ENCODE peak calls at places on chromosomes 11 and 22, in four cellular contexts. R is body of pancreas, N is PC-3, C is SJSA1. J is an unnamed sample.

GRCh38 chr11:58866788-58867187 is 22.3 kb upstream of the GLYATL2 start:
- DNase-seq in C (no peak), N (no peak), R (no peak), J (no peak)

GRCh38 chr11:34964610-34965331 is 48.4 kb downstream of the PDHX start:
- DNase-seq in N (no peak), C (no peak), R (no peak), J (no peak)

GRCh38 chr22:35596821-35597220 is 20.3 kb downstream of the MB start:
- DNase-seq in C (no peak), R (peak; percentile 89), N (no peak), J (no peak)

GRCh38 chr11:128235958-128236357 is 351.4 kb downstream of the ETS1 start:
- DNase-seq in N (no peak), C (no peak), R (peak; percentile 33), J (no peak)

GRCh38 chr11:6440906-6441358 is at the start of gene HPX:
- DNase-seq in R (no peak), C (no peak), N (no peak), J (no peak)

GRCh38 chr11:6259638-6260019 is at the start of gene CCKBR:
- DNase-seq in R (peak; percentile 74), C (no peak), N (no peak), J (no peak)

GRCh38 chr11:119237515-119237914 is 31.4 kb downstream of the CBL start:
- DNase-seq in R (no peak), C (no peak), N (no peak), J (no peak)

GRCh38 chr11:801097-801780 is 3.2 kb upstream of the SLC25A22 start:
- DNase-seq in N (no peak), C (no peak), R (no peak), J (no peak)

GRCh38 chr11:74208507-74208906 is 37.4 kb downstream of the PPME1 start:
- DNase-seq in R (no peak), N (no peak), C (no peak), J (no peak)

GRCh38 chr22:30855266-30855665 is 113.3 kb downstream of the MORC2 start:
- DNase-seq in R (no peak), N (no peak), C (no peak), J (no peak)

GRCh38 chr11:85825590-85825989 is 14.6 kb upstream of the SYTL2 start:
- DNase-seq in C (no peak), R (no peak), N (no peak), J (no peak)

GRCh38 chr22:45551310-45552016 is 48.8 kb downstream of the FBLN1 start:
- DNase-seq in C (no peak), N (no peak), R (peak; percentile 25), J (no peak)

GRCh38 chr22:30485362-30485988 is 13.7 kb upstream of the SEC14L3 start:
- DNase-seq in C (peak; percentile 57), R (peak; percentile 68), N (peak; percentile 59), J (no peak)

GRCh38 chr22:37135023-37135422 is 14.7 kb downstream of the IL2RB start:
- DNase-seq in N (no peak), C (no peak), R (no peak), J (no peak)

GRCh38 chr11:99739464-99740089 is 718.8 kb downstream of the CNTN5 start:
- DNase-seq in C (peak; percentile 2), N (peak; percentile 76), R (no peak), J (no peak)

GRCh38 chr22:35431483-35432205 is 31.7 kb downstream of the MCM5 start:
- DNase-seq in R (no peak), N (no peak), C (no peak), J (no peak)

GRCh38 chr11:64874308-64874707 is 4.1 kb downstream of the EHD1 start:
- DNase-seq in N (no peak), R (no peak), C (no peak), J (no peak)
- H3K4me1 ChIP-seq in N (peaks cover 60% of the 10 kb centered on the region), R (peaks cover 42% of the 10 kb centered on the region), C (peaks cover 55% of the 10 kb centered on the region), J (peaks cover 86% of the 10 kb centered on the region)

GRCh38 chr22:38291201-38291777 is 18.5 kb upstream of the TMEM184B start:
- DNase-seq in C (no peak), R (no peak), N (no peak), J (no peak)

GRCh38 chr22:38292694-38293093 is 19.9 kb upstream of the TMEM184B start:
- DNase-seq in C (no peak), N (no peak), R (no peak), J (no peak)

GRCh38 chr22:38286915-38287669 is 14.3 kb upstream of the TMEM184B start:
- DNase-seq in N (no peak), C (no peak), R (no peak), J (no peak)

GRCh38 chr22:38290347-38290746 is 17.5 kb upstream of the TMEM184B start:
- DNase-seq in N (no peak), R (no peak), C (no peak), J (no peak)

DNA sequence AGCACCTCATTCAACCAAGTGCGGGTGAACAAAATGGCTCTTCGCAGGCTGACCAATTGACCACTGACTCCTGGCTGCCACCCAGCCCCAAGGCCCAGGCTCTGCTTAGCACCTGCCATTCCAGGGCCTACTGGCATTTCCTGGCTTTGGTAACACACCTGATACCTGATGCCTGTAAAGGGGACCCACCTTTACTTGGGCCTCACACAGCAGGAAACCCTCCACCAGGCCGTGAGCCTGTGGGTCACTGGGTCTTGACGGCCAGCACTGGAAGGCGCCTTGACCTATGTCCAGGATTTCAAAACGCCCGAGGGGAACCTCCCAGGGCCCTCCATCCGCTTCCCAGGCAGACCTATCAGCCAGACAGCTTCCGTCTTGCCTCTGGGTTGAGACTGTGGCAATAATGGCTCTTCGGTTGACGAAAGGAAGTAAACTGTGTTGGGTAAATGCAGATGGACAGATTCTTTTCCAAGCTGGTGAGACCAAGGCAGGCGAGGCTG is 16.8 kb upstream of the TMEM184B start:
- DNase-seq in C (no peak), R (no peak), N (no peak), J (no peak)
- H3K36me3 ChIP-seq in C (peaks cover 64% of the 10 kb centered on the region), R (peaks cover 13% of the 10 kb centered on the region), N (peaks cover 8% of the 10 kb centered on the region), J (peaks cover 22% of the 10 kb centered on the region)

DNA sequence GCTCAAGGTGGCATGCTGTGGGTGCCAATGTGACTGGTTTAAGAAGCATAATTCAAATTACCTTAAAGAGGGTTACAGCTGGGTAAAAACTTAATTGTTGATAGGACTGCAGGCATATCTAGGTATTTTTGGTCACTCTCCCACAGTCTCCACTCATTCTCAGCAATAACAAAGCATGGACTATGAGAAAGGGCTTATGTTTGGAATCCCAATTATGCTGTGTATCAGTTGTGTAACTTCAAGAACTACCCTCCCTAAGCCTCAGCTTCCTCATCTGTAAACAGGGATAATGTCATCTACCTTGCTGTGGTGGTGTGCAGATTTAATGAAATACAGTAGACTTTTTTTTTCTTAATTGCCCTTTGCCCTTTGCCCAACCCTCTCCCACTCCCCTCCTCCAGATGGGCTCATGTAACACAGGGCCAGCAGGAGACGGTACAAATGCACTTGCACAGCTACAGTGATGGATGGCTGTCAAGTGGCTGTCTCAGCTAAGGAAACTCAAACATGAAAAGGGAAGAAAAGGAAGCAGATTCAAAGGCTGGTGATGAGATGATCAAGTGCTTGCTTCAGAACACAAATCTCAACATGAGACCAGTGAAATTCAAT is 37.6 kb downstream of the MAP6 start:
- DNase-seq in C (no peak), N (no peak), R (no peak), J (no peak)
- H3K4me1 ChIP-seq in C (peaks cover 18% of the 10 kb centered on the region), N (peaks cover 9% of the 10 kb centered on the region), R (no peaks in the 10 kb centered on the region), J (peaks cover 3% of the 10 kb centered on the region)

GRCh38 chr11:20047755-20048154 is 112.5 kb downstream of the DBX1 start:
- DNase-seq in C (no peak), N (no peak), R (no peak), J (no peak)

GRCh38 chr11:20048246-20048645 is 112.0 kb downstream of the DBX1 start:
- DNase-seq in N (no peak), C (no peak), R (no peak), J (no peak)

GRCh38 chr11:20049231-20049630 is 111.0 kb downstream of the DBX1 start:
- DNase-seq in R (no peak), N (no peak), C (no peak), J (no peak)

GRCh38 chr11:20050048-20050447 is 110.2 kb downstream of the DBX1 start:
- DNase-seq in N (no peak), R (no peak), C (no peak), J (no peak)

GRCh38 chr11:20048707-20049106 is 111.6 kb downstream of the DBX1 start:
- DNase-seq in R (no peak), C (no peak), N (no peak), J (no peak)
- H3K36me3 ChIP-seq in R (peaks cover 13% of the 10 kb centered on the region), C (peaks cover 16% of the 10 kb centered on the region), N (peaks cover 13% of the 10 kb centered on the region), J (peaks cover 56% of the 10 kb centered on the region)

GRCh38 chr11:132862137-132862536 is 670.2 kb downstream of the OPCML start:
- DNase-seq in N (no peak), R (no peak), C (no peak), J (no peak)

GRCh38 chr11:132858203-132858602 is 674.1 kb downstream of the OPCML start:
- DNase-seq in N (no peak), R (peak; percentile 5), C (no peak), J (no peak)

GRCh38 chr11:132866783-132867545 is 665.3 kb downstream of the OPCML start:
- DNase-seq in N (no peak), C (no peak), R (no peak), J (no peak)

GRCh38 chr11:132864811-132865576 is 667.3 kb downstream of the OPCML start:
- DNase-seq in C (no peak), N (no peak), R (no peak), J (no peak)

DNA sequence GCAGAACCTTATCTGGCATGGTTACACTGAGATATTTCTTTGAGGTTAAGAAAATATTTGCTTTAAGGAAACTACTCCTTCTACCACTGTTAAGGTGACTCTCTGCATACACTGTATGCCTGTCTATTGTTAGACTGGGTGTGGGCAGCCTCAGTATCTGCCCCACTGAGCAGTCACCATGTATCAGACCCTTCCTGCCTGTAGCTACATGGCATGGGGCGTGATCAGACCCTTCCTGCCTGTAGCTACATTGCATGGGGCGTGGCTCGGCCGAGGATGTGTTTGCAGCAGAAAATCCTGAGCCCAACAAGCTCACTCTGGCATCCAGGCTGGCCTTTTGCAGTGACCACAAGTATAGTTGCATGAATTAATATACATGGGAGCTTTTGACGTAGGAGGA is 669.4 kb downstream of the OPCML start:
- DNase-seq in C (no peak), R (no peak), N (no peak), J (no peak)
- H3K4me1 ChIP-seq in C (no peaks in the 10 kb centered on the region), R (no peaks in the 10 kb centered on the region), N (no peaks in the 10 kb centered on the region), J (no peaks in the 10 kb centered on the region)

DNA sequence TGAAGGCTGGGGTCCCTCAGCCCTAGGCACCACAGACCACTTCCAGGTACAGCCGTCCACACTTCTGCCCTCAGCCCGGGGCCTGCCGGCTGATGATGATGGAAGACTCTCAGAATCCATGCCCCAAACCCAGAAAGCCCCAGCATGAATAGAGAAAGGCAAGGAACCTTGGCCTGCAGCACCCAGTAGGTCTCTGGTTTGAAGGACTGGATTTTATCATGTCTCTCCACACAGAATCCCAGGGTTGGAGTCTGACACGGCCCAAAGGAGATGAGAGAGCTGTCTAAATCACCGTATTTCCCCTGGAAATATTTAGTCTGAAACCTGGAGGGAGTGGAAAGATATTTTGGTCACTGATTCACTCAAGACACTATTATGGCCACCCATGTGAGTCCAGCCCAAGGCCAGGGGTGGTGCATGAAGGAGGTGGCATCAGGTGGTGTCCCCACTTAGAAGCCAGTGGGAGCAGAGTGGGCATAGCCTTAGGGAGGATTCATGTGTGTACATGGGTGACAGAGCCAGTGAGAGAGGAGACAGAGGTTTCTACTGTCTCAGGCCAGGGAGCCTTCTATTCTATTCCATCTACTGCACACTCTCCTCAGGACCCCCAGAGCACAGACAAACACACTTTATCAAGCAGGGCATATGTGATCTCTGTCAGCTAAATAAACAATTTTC is 14.0 kb downstream of the TOP3B start:
- DNase-seq in R (no peak), C (no peak), N (no peak), J (no peak)
- H3K36me3 ChIP-seq in R (peaks cover 22% of the 10 kb centered on the region), C (peaks cover 94% of the 10 kb centered on the region), N (peaks cover 13% of the 10 kb centered on the region), J (peaks cover 54% of the 10 kb centered on the region)